ENCODE peak calls at places on chromosomes 1 and 21, in five cellular contexts. Y is K562, X is endothelial cell of umbilical vein, O is GM23338, U is spleen. T is an unnamed sample.

GRCh38 chr1:229844675-229845074 is 218.6 kb downstream of the URB2 start:
- DNase-seq in U (peak), O (no peak), X (no peak), Y (no peak), T (peak)

GRCh38 chr1:154626456-154627246 is 18.7 kb upstream of the ADAR start:
- DNase-seq in Y (no peak), X (no peak), U (peak), O (no peak), T (no peak)

GRCh38 chr1:181080543-181080942 is 8.0 kb upstream of the IER5 start:
- DNase-seq in U (no peak), Y (no peak), O (no peak), X (no peak), T (no peak)

GRCh38 chr1:51627672-51628071 is 10.8 kb downstream of the OSBPL9 start:
- DNase-seq in U (no peak), X (peak), O (peak), Y (no peak), T (no peak)

GRCh38 chr21:37677006-37677405 is 239.3 kb downstream of the KCNJ6 start:
- DNase-seq in X (no peak), O (no peak), U (no peak), Y (no peak), T (no peak)

GRCh38 chr1:229380514-229381160 is 37.8 kb upstream of the CCSAP start:
- DNase-seq in O (no peak), X (no peak), Y (no peak), U (no peak), T (no peak)

GRCh38 chr1:197284972-197285371 is 16.9 kb downstream of the CRB1 start:
- DNase-seq in U (no peak), O (no peak), Y (no peak), X (no peak), T (no peak)

GRCh38 chr1:38580591-38580990 is 279.0 kb downstream of the RRAGC start:
- DNase-seq in Y (no peak), X (no peak), U (no peak), O (no peak), T (no peak)

DNA sequence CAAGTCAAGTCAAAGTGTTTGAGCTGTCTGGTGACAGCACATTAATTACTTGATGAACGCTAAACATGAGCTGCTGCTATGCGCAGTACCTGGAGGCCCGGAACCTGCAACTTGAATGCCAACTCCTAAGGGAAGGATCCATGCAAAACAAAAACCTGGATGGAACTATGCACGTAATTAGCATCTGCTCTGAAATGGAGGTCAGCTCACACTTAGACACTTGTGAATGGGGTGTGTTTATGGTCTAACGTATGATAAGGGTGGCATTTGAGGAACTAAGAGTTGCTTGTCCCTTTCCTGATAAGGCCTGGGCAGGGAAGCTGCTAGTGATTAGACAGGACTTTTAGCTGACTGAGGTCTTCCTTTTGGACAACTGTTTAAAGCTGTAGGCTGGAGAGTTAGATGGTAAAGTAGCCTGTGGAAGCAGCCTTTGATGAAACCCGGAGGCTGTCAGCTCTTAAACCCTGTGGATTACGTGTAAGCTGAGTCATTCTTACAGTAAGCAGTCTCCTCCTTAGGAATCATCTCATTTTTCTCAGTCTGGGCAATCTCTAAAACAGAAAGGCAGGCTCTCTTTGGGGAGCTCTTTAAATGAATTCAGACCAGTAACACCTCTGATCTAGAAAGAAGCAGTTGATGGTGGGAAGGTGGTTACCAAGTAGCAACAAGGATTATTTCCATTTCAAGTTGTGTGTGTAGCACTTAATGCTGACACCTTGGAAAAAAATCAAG is 6.8 kb downstream of the TENT5C start:
- DNase-seq in U (no peak), O (no peak), Y (peak), X (no peak), T (no peak)
- TF ChIP-seq POLR2AphosphoS5 in U (no peak), O (no peak), Y (peak), X (no peak), T (no peak)

GRCh38 chr1:210234254-210234747 is 1.7 kb downstream of the SERTAD4 start:
- DNase-seq in Y (no peak), O (peak), U (no peak), X (peak), T (no peak)

GRCh38 chr1:210231846-210232523 is 611 bp upstream of the SERTAD4 start:
- DNase-seq in X (no peak), U (no peak), O (no peak), Y (no peak), T (no peak)

GRCh38 chr1:210233495-210234253 is 1.1 kb downstream of the SERTAD4 start:
- DNase-seq in U (no peak), X (peak), Y (peak), O (peak), T (peak)

GRCh38 chr1:210233216-210233494 is 559 bp downstream of the SERTAD4 start:
- DNase-seq in X (peak), U (no peak), Y (no peak), O (peak), T (no peak)

DNA sequence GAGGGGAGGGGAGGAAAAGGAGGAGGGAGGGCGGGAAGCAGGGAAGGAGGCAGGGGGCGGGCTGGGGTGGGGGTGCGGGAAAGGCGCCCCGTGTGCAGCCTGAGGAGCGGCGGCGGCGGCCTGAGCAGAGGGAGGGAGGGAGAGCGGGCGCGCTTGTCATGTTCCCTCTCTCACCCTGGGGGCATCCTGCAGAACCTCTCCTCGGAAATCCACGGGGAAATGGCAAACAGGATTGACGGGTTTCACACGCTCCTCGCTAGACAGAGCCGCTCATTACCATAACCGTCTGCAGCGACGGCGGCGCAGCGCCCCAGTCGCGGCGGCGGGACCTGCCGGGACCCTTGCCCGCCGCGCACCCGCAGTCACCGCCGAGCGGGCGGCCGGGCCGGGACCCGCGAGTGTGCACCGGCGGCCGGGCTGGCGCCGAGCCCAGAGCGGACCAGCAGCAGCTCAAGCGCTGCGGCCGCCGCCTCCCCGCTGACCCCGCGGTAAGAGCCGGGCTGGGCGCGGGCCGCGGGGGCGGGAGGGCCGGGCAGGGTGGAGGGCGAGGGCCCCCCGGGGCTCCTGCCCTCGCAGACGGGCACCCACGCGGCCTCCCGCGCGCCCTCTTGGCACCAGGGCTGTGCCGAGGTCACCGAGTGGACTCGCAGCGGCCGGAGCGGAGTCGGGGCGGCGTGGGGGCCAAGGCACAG is at the start of gene SERTAD4:
- DNase-seq in O (peak), U (no peak), X (peak), Y (no peak), T (peak)
- H3K27ac ChIP-seq in O (no peak), U (no peak), X (peak), Y (no peak), T (peak)

GRCh38 chr1:151003175-151003574 is 3.5 kb downstream of the MINDY1 start:
- DNase-seq in Y (no peak), X (no peak), O (no peak), U (no peak), T (no peak)
- TF ChIP-seq POLR2AphosphoS5 in Y (no peak), X (no peak), O (no peak), U (no peak), T (no peak)

DNA sequence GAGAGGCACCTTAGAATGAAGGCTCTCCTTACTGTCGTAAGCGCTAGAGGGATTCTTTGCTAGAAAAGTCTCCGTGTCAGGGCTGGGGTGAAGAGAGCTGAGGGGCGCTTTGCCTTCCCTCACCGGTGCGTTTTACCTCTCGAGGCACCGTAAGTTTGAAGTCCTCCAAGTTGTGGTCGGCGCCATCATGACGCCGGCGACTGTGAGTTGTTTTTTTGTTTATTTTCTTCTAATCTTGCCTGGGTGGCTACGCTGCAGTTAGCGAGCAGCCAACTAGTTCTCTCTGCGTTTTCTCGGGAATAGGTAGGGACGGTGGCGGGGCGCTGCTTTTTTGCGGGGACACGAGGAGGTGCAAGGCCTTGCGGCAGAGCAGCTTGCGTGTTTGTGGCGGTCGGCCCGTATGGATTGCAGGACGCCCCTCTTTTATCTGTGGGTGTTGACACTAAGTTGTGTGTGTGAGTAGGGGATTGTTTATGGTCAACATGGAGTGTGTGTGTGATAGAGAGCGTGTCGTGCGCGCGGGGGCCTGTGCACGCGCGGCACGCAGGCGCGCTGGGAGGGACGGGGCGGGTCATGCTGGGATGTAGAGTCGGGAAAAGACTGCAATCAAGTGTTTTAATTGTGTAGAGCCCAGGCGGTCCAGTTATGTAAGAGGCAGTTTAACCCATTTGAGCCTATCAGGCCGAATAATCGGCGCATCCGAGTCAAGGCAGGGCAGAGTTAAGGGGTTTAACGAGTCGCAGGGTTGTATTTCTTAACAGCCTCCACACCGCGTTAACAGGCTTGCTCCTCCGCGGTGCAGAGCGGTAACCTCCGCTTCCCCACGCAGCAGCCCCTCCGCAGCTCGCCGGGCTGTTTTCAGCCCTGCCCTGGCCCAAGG is 1.1 kb upstream of the NEGR1 start:
- DNase-seq in Y (no peak), X (peak), U (peak), O (peak), T (peak)
- H3K27ac ChIP-seq in Y (no peak), X (peak), U (peak), O (peak), T (peak)

GRCh38 chr1:33433509-33434362 is 2.8 kb upstream of the PHC2 start:
- DNase-seq in Y (no peak), O (no peak), U (no peak), X (peak), T (no peak)

GRCh38 chr1:33429332-33429731 is 1.6 kb downstream of the PHC2 start:
- DNase-seq in Y (no peak), U (no peak), X (no peak), O (peak), T (no peak)

GRCh38 chr1:33429846-33430750 is 797 bp downstream of the PHC2 start:
- DNase-seq in U (peak), O (peak), X (peak), Y (no peak), T (no peak)

GRCh38 chr1:33428661-33429060 is 2.2 kb downstream of the PHC2 start:
- DNase-seq in Y (no peak), O (no peak), U (no peak), X (no peak), T (no peak)

GRCh38 chr1:33430751-33431593 is at the start of gene PHC2:
- DNase-seq in O (peak), X (peak), U (peak), Y (peak), T (peak)
- TF ChIP-seq POLR2AphosphoS5 in O (no peak), X (no peak), U (peak), Y (no peak), T (peak)

DNA sequence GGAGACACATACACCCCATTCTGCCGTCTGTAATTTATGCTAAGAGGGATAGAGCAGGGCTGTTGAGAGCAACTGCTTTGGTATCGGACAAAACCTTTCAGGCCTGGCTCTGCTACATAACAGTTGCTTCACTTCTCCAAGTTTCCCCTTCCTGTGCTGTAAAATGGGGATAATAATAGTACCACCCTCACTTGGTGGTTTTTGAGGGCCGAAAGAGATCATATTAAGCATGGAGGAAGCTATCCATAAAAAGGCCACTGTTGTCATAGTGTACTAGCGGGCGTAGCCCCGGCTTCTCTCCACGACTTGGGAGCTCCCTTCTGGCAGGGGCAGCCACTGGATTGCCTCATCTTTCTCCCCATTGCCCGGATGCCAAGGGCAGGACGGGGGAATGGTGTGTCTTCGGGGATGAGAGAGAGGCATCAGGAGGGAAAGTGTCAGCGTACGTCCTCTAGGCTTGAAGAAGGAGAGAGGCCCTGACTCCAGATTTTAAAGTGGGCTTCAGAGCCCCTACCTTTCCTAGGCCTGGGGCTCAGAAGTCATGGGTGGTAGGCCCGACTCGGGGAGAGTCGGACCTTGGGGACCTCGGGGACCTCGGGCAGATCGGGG is 580 bp upstream of the MFSD2A start:
- DNase-seq in U (no peak), O (no peak), X (no peak), Y (no peak), T (no peak)
- H3K27ac ChIP-seq in U (no peak), O (no peak), X (no peak), Y (no peak), T (no peak)